ENCODE peak calls at places on chromosomes 3 and 15, in nine cellular contexts. X, P, F, L, W, K, S, E and I are unnamed samples.

GRCh38 chr15:78067328-78068241 is 9.9 kb downstream of the TBC1D2B start:
- DNase-seq in P (no peak), F (no peak), S (peak), X (no peak), W (no peak), E (no peak), L (no peak), K (no peak), I (no peak)

GRCh38 chr15:57017024-57017423 is 98.6 kb downstream of the TCF12 start:
- DNase-seq in F (no peak), W (peak), S (no peak), K (peak), L (no peak), X (no peak), E (no peak), P (no peak), I (no peak)

GRCh38 chr3:189041482-189042090 is 130.2 kb upstream of the TPRG1 start:
- DNase-seq in F (no peak), S (peak), W (peak), X (peak), E (no peak), K (peak), L (peak), P (peak), I (peak)

GRCh38 chr15:70541511-70541910 is 221.8 kb downstream of the UACA start:
- DNase-seq in W (no peak), K (no peak), F (no peak), E (no peak), L (no peak), X (no peak), S (no peak), P (no peak), I (no peak)

GRCh38 chr3:64578384-64578783 is 109.4 kb downstream of the ADAMTS9 start:
- DNase-seq in S (no peak), F (no peak), L (no peak), K (no peak), W (no peak), P (peak), E (no peak), X (no peak), I (no peak)

GRCh38 chr3:54784021-54784420 is 143.8 kb downstream of the LRTM1 start:
- DNase-seq in E (no peak), X (peak), L (no peak), P (peak), F (no peak), W (no peak), S (no peak), K (no peak), I (no peak)

GRCh38 chr3:36893137-36893557 is 51.7 kb downstream of the TRANK1 start:
- DNase-seq in S (no peak), P (no peak), K (peak), X (no peak), W (peak), F (no peak), E (no peak), L (peak), I (no peak)

GRCh38 chr3:75737831-75738493 is 47.4 kb downstream of the ZNF717 start:
- DNase-seq in K (peak), L (peak), E (no peak), X (no peak), F (no peak), S (no peak), W (peak), P (peak), I (peak)

GRCh38 chr3:136818851-136819783 is at the start of gene SLC35G2:
- DNase-seq in F (no peak), E (peak), K (peak), P (peak), W (peak), L (peak), X (peak), S (peak), I (peak)

GRCh38 chr3:185420762-185421161 is 57.8 kb downstream of the MAP3K13 start:
- DNase-seq in L (peak), F (no peak), K (peak), S (peak), E (no peak), P (peak), W (no peak), X (peak), I (no peak)

GRCh38 chr15:52976050-52976449 is 185.9 kb upstream of the ONECUT1 start:
- DNase-seq in E (no peak), W (no peak), L (no peak), S (no peak), X (no peak), K (no peak), P (no peak), F (no peak), I (no peak)

GRCh38 chr3:124168271-124168670 is 176.3 kb upstream of the ROPN1 start:
- DNase-seq in L (peak), K (peak), X (no peak), W (peak), S (no peak), F (no peak), P (peak), E (no peak), I (no peak)

GRCh38 chr3:120203016-120203415 is 82.0 kb downstream of the GPR156 start:
- DNase-seq in K (peak), F (peak), W (peak), P (peak), L (peak), E (peak), X (no peak), S (no peak), I (peak)

GRCh38 chr15:68787609-68788264 is 33.0 kb downstream of the ANP32A start:
- DNase-seq in S (peak), E (no peak), W (no peak), K (no peak), F (no peak), L (no peak), P (peak), X (peak), I (no peak)

GRCh38 chr15:74315626-74316025 is 51.8 kb downstream of the CYP11A1 start:
- DNase-seq in F (no peak), P (no peak), L (no peak), X (peak), W (no peak), S (no peak), E (no peak), K (no peak), I (no peak)

GRCh38 chr3:48634661-48635221 is 520 bp downstream of the SLC26A6 start:
- DNase-seq in W (peak), S (peak), L (peak), F (no peak), X (peak), P (peak), K (peak), E (peak), I (peak)

GRCh38 chr3:36901588-36901987 is 43.3 kb downstream of the TRANK1 start:
- DNase-seq in W (no peak), K (no peak), P (no peak), S (no peak), E (no peak), F (no peak), L (no peak), X (no peak), I (no peak)

GRCh38 chr3:53804697-53805462 is 41.3 kb downstream of the CHDH start:
- DNase-seq in W (peak), X (no peak), K (peak), P (peak), E (no peak), L (peak), S (no peak), F (peak), I (peak)

GRCh38 chr15:75038948-75039533 is 15.7 kb downstream of the PPCDC start:
- DNase-seq in S (no peak), P (no peak), F (no peak), E (no peak), K (no peak), W (no peak), X (no peak), L (no peak), I (no peak)

GRCh38 chr3:82736696-82737277 is 975.3 kb upstream of the GBE1 start:
- DNase-seq in P (no peak), E (no peak), W (no peak), F (no peak), K (no peak), L (no peak), S (no peak), X (no peak), I (no peak)

GRCh38 chr15:51160484-51160883 is 65.8 kb upstream of the TNFAIP8L3 start:
- DNase-seq in W (no peak), E (no peak), K (no peak), F (no peak), X (no peak), L (no peak), P (no peak), S (no peak), I (no peak)

GRCh38 chr15:35078221-35078915 is 6.7 kb downstream of the NANOGP8 start:
- DNase-seq in W (peak), L (peak), X (peak), P (peak), F (peak), K (peak), E (no peak), S (peak), I (peak)

GRCh38 chr3:44913868-44914468 is 39.6 kb downstream of the TGM4 start:
- DNase-seq in W (peak), F (peak), E (peak), L (peak), P (peak), K (peak), X (peak), S (peak), I (peak)

GRCh38 chr3:44918087-44918486 is 43.7 kb downstream of the TGM4 start:
- DNase-seq in E (no peak), L (no peak), W (no peak), P (no peak), X (no peak), K (no peak), S (no peak), F (no peak), I (no peak)

GRCh38 chr3:44918581-44918980 is 44.2 kb downstream of the TGM4 start:
- DNase-seq in W (no peak), L (no peak), F (no peak), K (no peak), P (no peak), E (no peak), S (no peak), X (no peak), I (no peak)

GRCh38 chr3:44914936-44915335 is 40.5 kb downstream of the TGM4 start:
- DNase-seq in E (no peak), P (no peak), W (no peak), K (peak), F (no peak), S (no peak), X (no peak), L (peak), I (no peak)

DNA sequence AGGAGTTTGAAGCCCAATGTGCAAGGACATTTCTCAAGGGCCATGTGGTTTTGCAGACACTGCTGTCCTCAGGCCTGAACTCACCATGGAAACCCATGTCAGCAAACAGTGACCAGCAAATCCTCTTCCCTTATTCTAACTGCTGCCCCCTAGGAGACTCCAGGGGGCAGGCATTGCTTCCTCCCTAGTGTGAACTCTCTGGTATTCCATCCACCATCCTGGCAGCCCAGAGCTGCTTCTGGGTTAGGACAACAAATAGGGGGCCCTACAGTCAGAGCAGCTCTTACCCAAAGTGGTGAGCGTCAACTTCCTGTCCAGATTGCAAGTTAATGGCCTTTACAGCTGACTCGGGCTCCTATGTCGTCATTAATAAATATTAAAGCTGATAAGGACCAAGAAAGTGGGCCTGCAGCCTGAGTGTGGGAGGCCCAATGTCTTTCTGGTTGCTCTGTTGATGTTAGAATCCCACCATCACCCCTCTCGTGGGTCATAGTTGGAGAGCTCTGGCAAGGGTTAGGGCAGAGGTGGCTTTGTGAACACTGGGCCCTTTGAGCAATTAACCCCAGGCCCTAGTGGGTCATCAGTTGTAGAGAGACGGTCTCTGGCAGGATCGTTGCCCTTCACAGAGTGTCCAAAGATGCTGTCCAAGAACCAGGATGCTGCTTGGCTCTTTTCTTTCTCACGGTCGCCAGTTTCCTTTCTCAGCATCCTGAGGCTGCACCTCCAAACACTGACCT is 41.5 kb downstream of the TGM4 start:
- DNase-seq in X (no peak), E (no peak), W (peak), P (no peak), F (no peak), S (no peak), L (peak), K (peak), I (peak)
- TF ChIP-seq CTCF in X (no peak), E (no peak), W (peak), P (peak), F (peak), S (no peak), L (no peak), K (peak), I (peak)

DNA sequence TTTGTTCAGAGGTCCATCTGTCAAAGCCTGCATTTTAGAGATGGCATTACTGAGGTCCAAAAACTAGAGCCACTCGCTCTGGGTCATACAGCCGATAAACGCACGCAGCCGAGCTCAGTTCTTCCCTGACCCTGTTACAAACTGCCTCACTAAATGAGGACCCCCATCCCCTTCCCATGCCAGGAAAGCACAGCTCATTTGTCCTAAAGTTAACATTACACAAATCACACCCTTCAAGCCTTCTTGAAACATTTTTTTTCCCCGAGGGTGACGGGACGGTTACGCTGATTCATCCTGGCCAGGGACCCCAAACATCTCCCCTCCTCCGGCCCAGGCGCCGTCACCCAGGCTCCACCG is 832 bp upstream of the CMTM8 start:
- DNase-seq in L (no peak), P (no peak), E (no peak), X (no peak), S (no peak), W (no peak), K (no peak), F (no peak), I (no peak)
- H3K4me3 ChIP-seq in L (peak), P (peak), E (peak), X (peak), S (peak), W (no peak), K (peak), F (no peak), I (no peak)

GRCh38 chr15:76961277-76962010 is 29.9 kb downstream of the RCN2 start:
- DNase-seq in W (no peak), F (no peak), E (no peak), K (no peak), L (no peak), S (no peak), P (no peak), X (no peak), I (no peak)
- TF ChIP-seq CTCF in W (no peak), F (no peak), E (no peak), K (no peak), L (peak), S (no peak), P (no peak), X (no peak), I (no peak)

GRCh38 chr3:176577462-176577861 is 619.8 kb downstream of the TBL1XR1 start:
- DNase-seq in L (no peak), E (no peak), F (no peak), K (no peak), S (no peak), W (no peak), P (no peak), X (no peak), I (no peak)

GRCh38 chr3:176578316-176578715 is 619.0 kb downstream of the TBL1XR1 start:
- DNase-seq in F (no peak), X (no peak), K (no peak), P (no peak), W (no peak), E (no peak), S (no peak), L (no peak), I (no peak)

GRCh38 chr3:176584413-176585176 is 612.7 kb downstream of the TBL1XR1 start:
- DNase-seq in P (no peak), X (no peak), S (no peak), F (no peak), E (no peak), K (peak), L (peak), W (peak), I (peak)

GRCh38 chr3:176579741-176580185 is 617.5 kb downstream of the TBL1XR1 start:
- DNase-seq in S (no peak), L (peak), W (peak), P (no peak), K (peak), X (no peak), F (no peak), E (no peak), I (peak)

DNA sequence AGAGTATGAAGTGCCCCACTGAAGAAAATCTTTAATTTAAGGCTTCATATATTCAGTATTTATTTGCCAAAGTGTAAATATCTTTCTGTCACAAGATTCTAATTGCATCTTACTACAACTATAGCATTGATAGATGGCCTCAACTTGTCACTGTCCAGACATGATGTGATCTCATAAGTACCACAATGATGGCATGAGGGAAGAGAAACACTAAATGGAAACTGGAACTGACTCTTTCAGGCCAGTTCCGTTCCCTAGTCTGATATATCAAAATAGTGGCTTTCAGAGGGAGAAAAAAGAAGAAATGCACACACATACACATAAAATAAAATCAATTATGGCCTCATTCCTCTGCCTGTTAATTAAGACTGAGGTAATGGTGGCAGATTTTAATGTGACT is 615.7 kb downstream of the TBL1XR1 start:
- DNase-seq in L (no peak), W (no peak), P (no peak), S (no peak), E (no peak), X (no peak), F (no peak), K (no peak), I (no peak)
- H3K4me3 ChIP-seq in L (no peak), W (no peak), P (no peak), S (no peak), E (no peak), X (no peak), F (no peak), K (no peak), I (no peak)

DNA sequence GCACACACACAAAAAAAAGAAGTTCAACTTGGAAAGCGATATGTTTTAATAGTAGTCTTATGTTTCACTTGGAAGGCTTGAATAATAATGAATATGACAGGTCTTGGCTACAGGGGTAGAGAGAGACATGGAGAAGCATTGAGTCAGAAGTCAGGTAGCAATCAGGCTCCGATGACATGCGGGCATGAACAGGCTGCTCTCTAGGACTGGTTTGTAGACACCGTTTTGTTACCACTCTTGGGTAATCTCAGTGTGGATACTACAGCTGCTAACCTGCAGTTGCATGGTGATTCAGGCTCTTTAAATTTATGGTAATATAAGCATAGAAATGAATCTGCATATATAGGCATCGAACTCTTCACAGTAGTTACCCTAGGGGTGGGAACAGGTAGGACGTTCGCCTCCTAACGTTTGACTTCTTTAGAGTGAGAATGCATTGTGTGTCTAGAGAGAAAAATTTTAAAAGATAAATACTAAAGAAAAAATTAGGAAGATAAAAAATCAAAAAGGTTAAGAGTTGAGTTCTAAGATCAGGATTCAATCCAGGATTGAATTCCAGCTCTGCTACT is 241.6 kb upstream of the KBTBD8 start:
- DNase-seq in W (peak), X (no peak), E (no peak), K (no peak), L (no peak), S (no peak), P (no peak), F (no peak), I (no peak)
- TF ChIP-seq CTCF in W (no peak), X (no peak), E (no peak), K (no peak), L (no peak), S (no peak), P (no peak), F (peak), I (no peak)